ENCODE peak calls at places on chromosomes 16 and 17, in six cellular contexts. A is ascending aorta, N is SK-N-SH, O is NCI-H1694 treated with DMSO at 0.1 percent for 48 hours, Z is upper lobe of left lung, G is naive B cell. X is an unnamed sample.

GRCh38 chr16:57224651-57225335 is 20.3 kb upstream of the ARL2BP start:
- DNase-seq in A (no peak), N (no peak), O (no peak), Z (no peak), G (no peak), X (no peak)

GRCh38 chr16:280552-280951 is at the start of gene ARHGDIG:
- DNase-seq in A (no peak), N (peak; percentile 86), O (no peak), Z (peak; percentile 77), G (no peak), X (no peak)

GRCh38 chr17:49952209-49952911 is 16.6 kb upstream of the DLX4 start:
- DNase-seq in A (peak; percentile 84), N (peak; percentile 87), O (peak; percentile 79), Z (no peak), G (peak; percentile 38), X (peak; percentile 97)

GRCh38 chr17:74524751-74525725 is 6.2 kb downstream of the CD300LB start:
- DNase-seq in A (peak; percentile 56), N (peak; percentile 9), O (no peak), Z (no peak), G (no peak), X (peak; percentile 45)

GRCh38 chr17:50682938-50683337 is 24.8 kb downstream of the ANKRD40 start:
- DNase-seq in A (no peak), N (no peak), O (no peak), Z (no peak), G (no peak), X (peak; percentile 46)

GRCh38 chr17:50297407-50297865 is 23.2 kb downstream of the TMEM92 start:
- DNase-seq in A (peak; percentile 85), N (peak; percentile 90), O (peak; percentile 56), Z (no peak), G (peak; percentile 74), X (peak; percentile 94)

GRCh38 chr17:81831957-81832607 is 1.0 kb downstream of the MCRIP1 start:
- DNase-seq in A (peak; percentile 71), N (no peak), O (peak; percentile 29), Z (no peak), G (peak; percentile 36), X (no peak)

GRCh38 chr17:47915667-47916242 is 19.7 kb downstream of the SP2 start:
- DNase-seq in A (no peak), N (no peak), O (no peak), Z (no peak), G (no peak), X (no peak)

GRCh38 chr17:81909231-81909630 is 2.0 kb downstream of the PCYT2 start:
- DNase-seq in A (no peak), N (no peak), O (no peak), Z (peak; percentile 69), G (no peak), X (no peak)

GRCh38 chr16:63447121-63447520 is 1410.9 kb upstream of the CDH8 start:
- DNase-seq in A (no peak), N (no peak), O (no peak), Z (no peak), G (no peak), X (no peak)

GRCh38 chr17:48161127-48161905 is 53.8 kb downstream of the SNX11 start:
- DNase-seq in A (no peak), N (no peak), O (no peak), Z (no peak), G (no peak), X (no peak)

GRCh38 chr17:50035421-50035879 is 20.5 kb upstream of the ITGA3 start:
- DNase-seq in A (peak; percentile 60), N (peak; percentile 17), O (no peak), Z (no peak), G (no peak), X (peak; percentile 63)

GRCh38 chr16:3780570-3780969 is 63.2 kb upstream of the TRAP1 start:
- DNase-seq in A (no peak), N (peak; percentile 46), O (peak; percentile 13), Z (no peak), G (no peak), X (no peak)

GRCh38 chr16:11224894-11225676 is 30.9 kb downstream of the SOCS1 start:
- DNase-seq in A (no peak), N (no peak), O (no peak), Z (peak; percentile 86), G (peak; percentile 83), X (no peak)

GRCh38 chr16:10232757-10233156 is 50.5 kb upstream of the GRIN2A start:
- DNase-seq in A (no peak), N (no peak), O (no peak), Z (no peak), G (no peak), X (no peak)

GRCh38 chr16:85195884-85196816 is 83.9 kb upstream of the CIBAR2 start:
- DNase-seq in A (no peak), N (peak; percentile 70), O (no peak), Z (no peak), G (no peak), X (no peak)

GRCh38 chr16:58399718-58400633 is 7.7 kb downstream of the GINS3 start:
- DNase-seq in A (no peak), N (no peak), O (no peak), Z (no peak), G (no peak), X (no peak)

GRCh38 chr17:81236784-81237183 is 2.1 kb downstream of the TEPSIN start:
- DNase-seq in A (no peak), N (no peak), O (no peak), Z (peak; percentile 81), G (no peak), X (no peak)

GRCh38 chr16:85891033-85891775 is 7.8 kb upstream of the IRF8 start:
- DNase-seq in A (no peak), N (no peak), O (no peak), Z (no peak), G (no peak), X (peak; percentile 93)

GRCh38 chr17:75404739-75405364 is 626 bp downstream of the GRB2 start:
- DNase-seq in A (peak; percentile 71), N (peak; percentile 67), O (no peak), Z (peak; percentile 88), G (peak; percentile 28), X (peak; percentile 82)

GRCh38 chr17:29357821-29358232 is 32.3 kb upstream of the TAOK1 start:
- DNase-seq in A (no peak), N (no peak), O (no peak), Z (no peak), G (no peak), X (no peak)

GRCh38 chr17:6164996-6165395 is 94.8 kb downstream of the WSCD1 start:
- DNase-seq in A (no peak), N (no peak), O (no peak), Z (no peak), G (no peak), X (no peak)

GRCh38 chr17:61533797-61534196 is 57.2 kb downstream of the NACA2 start:
- DNase-seq in A (no peak), N (no peak), O (no peak), Z (no peak), G (no peak), X (no peak)

GRCh38 chr17:39974433-39974832 is 6.2 kb upstream of the PSMD3 start:
- DNase-seq in A (no peak), N (no peak), O (no peak), Z (no peak), G (no peak), X (no peak)

GRCh38 chr16:57178793-57179212 is 7.0 kb downstream of the PSME3IP1 start:
- DNase-seq in A (no peak), N (no peak), O (no peak), Z (no peak), G (no peak), X (no peak)